ENCODE peak calls at places on chromosomes 12 and 14, in four cellular contexts. One of them, this sample, is unnamed. For H3K4me1 and H3K9me3, the result is how much of the 10 kb centered on the place peaks cover.

GRCh38 chr12:110222433-110222832 is 58.6 kb upstream of the ATP2A2 start:
- DNase-seq in OCI-LY7: no peak
- DNase-seq in pancreas: no peak
- DNase-seq in body of pancreas: no peak
- DNase-seq in this sample: no peak

GRCh38 chr14:78486081-78486480 is 315.9 kb downstream of the NRXN3 start:
- DNase-seq in OCI-LY7: no peak
- DNase-seq in pancreas: no peak
- DNase-seq in body of pancreas: no peak
- DNase-seq in this sample: no peak

GRCh38 chr14:33657478-33657877 is 293.4 kb downstream of the EGLN3 start:
- DNase-seq in OCI-LY7: no peak
- DNase-seq in pancreas: no peak
- DNase-seq in body of pancreas: no peak
- DNase-seq in this sample: no peak

GRCh38 chr12:6332459-6332858 is 9.4 kb downstream of the TNFRSF1A start:
- DNase-seq in OCI-LY7: no peak
- DNase-seq in pancreas: no peak
- DNase-seq in body of pancreas: no peak
- DNase-seq in this sample: no peak

GRCh38 chr12:47725893-47726292 is 603 bp upstream of the ENDOU start:
- DNase-seq in OCI-LY7: peak
- DNase-seq in pancreas: no peak
- DNase-seq in body of pancreas: no peak
- DNase-seq in this sample: no peak

GRCh38 chr12:105100207-105100985 is 7.1 kb upstream of the WASHC4 start:
- DNase-seq in OCI-LY7: no peak
- DNase-seq in pancreas: no peak
- DNase-seq in body of pancreas: no peak
- DNase-seq in this sample: no peak

GRCh38 chr12:117733292-117733805 is 235.4 kb downstream of the KSR2 start:
- DNase-seq in OCI-LY7: no peak
- DNase-seq in pancreas: no peak
- DNase-seq in body of pancreas: no peak
- DNase-seq in this sample: no peak

GRCh38 chr12:124397807-124398577 is 103.1 kb downstream of the RFLNA start:
- DNase-seq in OCI-LY7: no peak
- DNase-seq in pancreas: peak
- DNase-seq in body of pancreas: peak
- DNase-seq in this sample: no peak

GRCh38 chr14:61003571-61003970 is 22.5 kb downstream of the SLC38A6 start:
- DNase-seq in OCI-LY7: no peak
- DNase-seq in pancreas: no peak
- DNase-seq in body of pancreas: no peak
- DNase-seq in this sample: no peak

GRCh38 chr14:66443158-66443695 is 42.9 kb upstream of the CCDC196 start:
- DNase-seq in OCI-LY7: no peak
- DNase-seq in pancreas: no peak
- DNase-seq in body of pancreas: no peak
- DNase-seq in this sample: no peak

GRCh38 chr12:124625867-124626675 is 58.7 kb upstream of the NCOR2 start:
- DNase-seq in OCI-LY7: no peak
- DNase-seq in pancreas: no peak
- DNase-seq in body of pancreas: peak
- DNase-seq in this sample: no peak

GRCh38 chr14:37482428-37482827 is 112.6 kb downstream of the FOXA1 start:
- DNase-seq in OCI-LY7: no peak
- DNase-seq in pancreas: no peak
- DNase-seq in body of pancreas: no peak
- DNase-seq in this sample: no peak

GRCh38 chr12:79187032-79187431 is 322.5 kb downstream of the SYT1 start:
- DNase-seq in OCI-LY7: no peak
- DNase-seq in pancreas: no peak
- DNase-seq in body of pancreas: no peak
- DNase-seq in this sample: no peak

GRCh38 chr12:65100140-65100539 is 21.0 kb downstream of the WIF1 start:
- DNase-seq in OCI-LY7: no peak
- DNase-seq in pancreas: no peak
- DNase-seq in body of pancreas: no peak
- DNase-seq in this sample: no peak

GRCh38 chr12:124110372-124110883 is 137.4 kb downstream of the ZNF664 start:
- DNase-seq in OCI-LY7: no peak
- DNase-seq in pancreas: no peak
- DNase-seq in body of pancreas: no peak
- DNase-seq in this sample: no peak

GRCh38 chr12:122884091-122884826 is 11.7 kb downstream of the VPS37B start:
- DNase-seq in OCI-LY7: no peak
- DNase-seq in pancreas: no peak
- DNase-seq in body of pancreas: no peak
- DNase-seq in this sample: no peak

GRCh38 chr14:23068792-23069412 is 11.6 kb upstream of the CDH24 start:
- DNase-seq in OCI-LY7: peak
- DNase-seq in pancreas: peak
- DNase-seq in body of pancreas: peak
- DNase-seq in this sample: peak

GRCh38 chr14:46054526-46054925 is 597.1 kb downstream of the RPL10L start:
- DNase-seq in OCI-LY7: no peak
- DNase-seq in pancreas: no peak
- DNase-seq in body of pancreas: no peak
- DNase-seq in this sample: no peak

GRCh38 chr12:56778756-56779155 is 15.6 kb downstream of the HSD17B6 start:
- DNase-seq in OCI-LY7: no peak
- DNase-seq in pancreas: no peak
- DNase-seq in body of pancreas: no peak
- DNase-seq in this sample: no peak

GRCh38 chr12:113980537-113981337 is 14.6 kb upstream of the RBM19 start:
- DNase-seq in OCI-LY7: peak
- DNase-seq in pancreas: no peak
- DNase-seq in body of pancreas: peak
- DNase-seq in this sample: peak

DNA sequence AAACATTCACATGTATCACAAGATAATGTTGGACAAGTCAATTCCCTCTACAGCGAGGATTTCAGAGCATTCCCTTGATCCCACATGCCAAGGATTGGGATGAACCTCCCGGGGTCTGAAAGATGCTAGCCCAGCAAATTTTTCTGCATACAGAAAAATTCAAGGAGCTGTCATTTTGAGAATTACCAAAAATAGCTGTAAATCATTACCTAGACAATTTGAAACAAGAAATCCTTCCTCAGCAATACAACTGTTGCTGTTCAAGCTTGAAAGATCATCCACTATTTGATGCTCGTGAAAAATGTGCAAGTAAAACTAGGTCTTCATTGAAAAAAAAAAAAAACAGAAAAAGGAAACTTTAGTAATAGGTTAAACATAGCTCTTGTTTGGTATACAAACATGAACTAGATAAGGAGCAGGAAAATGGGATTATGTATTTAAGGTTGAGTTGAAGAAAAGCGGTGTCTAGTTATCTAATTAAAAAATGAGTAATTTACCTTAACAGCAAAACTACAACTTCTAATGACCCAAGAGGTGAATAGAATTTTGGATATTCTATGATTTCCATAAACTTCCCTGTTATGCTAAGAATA is 73.1 kb downstream of the NTN4 start:
- DNase-seq in OCI-LY7: no peak
- DNase-seq in pancreas: no peak
- DNase-seq in body of pancreas: no peak
- DNase-seq in this sample: no peak
- H3K4me1 ChIP-seq in OCI-LY7: under half
- H3K4me1 ChIP-seq in pancreas: under half
- H3K4me1 ChIP-seq in body of pancreas: half or more
- H3K4me1 ChIP-seq in this sample: under half

GRCh38 chr12:132529156-132529839 is 39.3 kb downstream of the FBRSL1 start:
- DNase-seq in OCI-LY7: no peak
- DNase-seq in pancreas: no peak
- DNase-seq in body of pancreas: no peak
- DNase-seq in this sample: no peak

GRCh38 chr12:132528564-132529106 is 38.7 kb downstream of the FBRSL1 start:
- DNase-seq in OCI-LY7: no peak
- DNase-seq in pancreas: no peak
- DNase-seq in body of pancreas: no peak
- DNase-seq in this sample: no peak

GRCh38 chr12:132530451-132530850 is 40.5 kb downstream of the FBRSL1 start:
- DNase-seq in OCI-LY7: no peak
- DNase-seq in pancreas: no peak
- DNase-seq in body of pancreas: no peak
- DNase-seq in this sample: no peak

GRCh38 chr12:132529899-132530298 is 39.9 kb downstream of the FBRSL1 start:
- DNase-seq in OCI-LY7: no peak
- DNase-seq in pancreas: no peak
- DNase-seq in body of pancreas: no peak
- DNase-seq in this sample: no peak

DNA sequence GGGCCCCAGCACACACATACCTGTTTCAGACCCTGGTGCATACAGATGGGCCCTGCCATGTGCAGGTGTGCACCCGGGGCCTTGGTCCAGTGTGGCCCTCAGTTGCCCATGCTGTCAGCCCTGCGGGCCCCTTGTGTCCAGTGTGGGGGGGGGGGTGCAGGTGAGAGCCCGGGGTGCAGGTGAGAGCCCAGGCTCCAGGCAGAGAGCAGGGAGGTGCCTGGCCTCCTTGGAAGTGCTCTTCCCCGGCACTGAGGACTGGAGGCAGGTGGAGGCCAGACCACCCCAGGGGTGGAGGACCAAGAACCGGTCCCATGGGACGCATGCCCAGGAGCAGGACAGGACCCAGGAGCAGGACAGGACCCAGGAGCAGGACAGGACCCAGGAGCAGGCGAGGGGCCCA is 40.9 kb downstream of the FBRSL1 start:
- DNase-seq in OCI-LY7: no peak
- DNase-seq in pancreas: no peak
- DNase-seq in body of pancreas: no peak
- DNase-seq in this sample: no peak
- H3K9me3 ChIP-seq in OCI-LY7: under half
- H3K9me3 ChIP-seq in pancreas: under half
- H3K9me3 ChIP-seq in body of pancreas: under half
- H3K9me3 ChIP-seq in this sample: under half

DNA sequence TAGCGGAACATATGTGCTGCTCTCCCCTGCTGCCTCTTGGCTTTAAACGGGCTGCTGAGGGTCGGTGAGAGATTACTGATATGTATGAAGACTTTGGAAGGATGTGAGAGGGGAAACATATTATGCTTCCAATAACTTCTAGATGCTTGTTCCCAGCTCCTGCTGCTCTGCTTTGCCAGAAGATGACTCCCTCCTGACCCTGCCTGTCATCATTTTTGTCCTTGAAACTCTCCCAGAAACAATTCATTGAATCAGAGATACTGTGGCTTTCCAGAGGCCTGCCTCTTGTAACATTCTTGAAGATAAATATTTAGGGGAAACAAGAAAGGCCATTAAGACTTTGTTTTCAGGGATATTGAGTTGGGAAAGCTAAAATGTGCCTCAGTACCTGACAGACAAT is 300.1 kb upstream of the STXBP6 start:
- DNase-seq in OCI-LY7: no peak
- DNase-seq in pancreas: no peak
- DNase-seq in body of pancreas: peak
- DNase-seq in this sample: no peak
- H3K4me1 ChIP-seq in OCI-LY7: under half
- H3K4me1 ChIP-seq in pancreas: under half
- H3K4me1 ChIP-seq in body of pancreas: under half
- H3K4me1 ChIP-seq in this sample: under half

DNA sequence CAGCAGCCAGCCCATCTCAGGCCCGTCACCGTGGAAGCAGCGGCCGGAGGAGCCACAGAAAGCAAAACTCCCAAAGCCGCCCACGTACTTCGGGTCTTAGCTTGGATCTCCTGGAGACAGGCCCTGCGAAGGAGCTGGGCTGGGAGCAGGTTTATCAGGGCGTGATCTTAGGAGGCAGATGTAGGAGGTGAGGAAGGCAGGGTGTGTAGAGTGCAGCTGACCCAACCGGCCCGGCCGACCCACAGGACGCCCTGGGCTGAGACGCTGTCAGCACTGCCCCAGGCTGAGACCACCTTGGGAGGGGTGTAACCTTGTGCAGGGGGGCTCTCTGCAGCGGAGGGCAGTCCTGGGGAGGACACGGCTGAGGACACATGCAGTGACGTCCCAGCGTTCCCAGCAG is 30.7 kb upstream of the FBRSL1 start:
- DNase-seq in OCI-LY7: no peak
- DNase-seq in pancreas: peak
- DNase-seq in body of pancreas: no peak
- DNase-seq in this sample: no peak
- H3K9me3 ChIP-seq in OCI-LY7: under half
- H3K9me3 ChIP-seq in pancreas: under half
- H3K9me3 ChIP-seq in body of pancreas: under half
- H3K9me3 ChIP-seq in this sample: under half

DNA sequence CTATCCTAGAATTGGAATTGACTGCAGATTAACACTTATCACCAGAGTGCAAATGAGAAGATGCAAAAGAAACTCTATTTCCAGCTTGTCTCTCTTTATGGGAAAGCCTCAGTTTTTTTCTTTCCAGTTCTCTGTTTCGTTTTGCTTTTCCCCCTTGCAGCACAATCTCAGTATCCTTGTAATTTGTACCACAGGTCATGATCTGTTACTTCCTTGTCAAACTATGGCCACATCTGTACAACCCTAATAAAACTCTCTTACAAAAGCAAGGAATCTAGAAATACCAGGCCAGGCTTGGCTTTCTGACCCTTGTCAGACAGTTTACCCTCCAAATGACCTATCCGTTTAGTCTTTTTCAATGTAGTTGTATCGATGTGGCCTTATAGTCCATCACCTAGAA is 33.9 kb downstream of the MYBPC1 start:
- DNase-seq in OCI-LY7: no peak
- DNase-seq in pancreas: no peak
- DNase-seq in body of pancreas: no peak
- DNase-seq in this sample: no peak
- H3K4me1 ChIP-seq in OCI-LY7: under half
- H3K4me1 ChIP-seq in pancreas: under half
- H3K4me1 ChIP-seq in body of pancreas: under half
- H3K4me1 ChIP-seq in this sample: under half

GRCh38 chr12:133130808-133131128 is 341 bp downstream of the ZNF10 start:
- DNase-seq in OCI-LY7: no peak
- DNase-seq in pancreas: peak
- DNase-seq in body of pancreas: peak
- DNase-seq in this sample: no peak
- H3K9me3 ChIP-seq in OCI-LY7: under half
- H3K9me3 ChIP-seq in pancreas: under half
- H3K9me3 ChIP-seq in body of pancreas: under half
- H3K9me3 ChIP-seq in this sample: under half

DNA sequence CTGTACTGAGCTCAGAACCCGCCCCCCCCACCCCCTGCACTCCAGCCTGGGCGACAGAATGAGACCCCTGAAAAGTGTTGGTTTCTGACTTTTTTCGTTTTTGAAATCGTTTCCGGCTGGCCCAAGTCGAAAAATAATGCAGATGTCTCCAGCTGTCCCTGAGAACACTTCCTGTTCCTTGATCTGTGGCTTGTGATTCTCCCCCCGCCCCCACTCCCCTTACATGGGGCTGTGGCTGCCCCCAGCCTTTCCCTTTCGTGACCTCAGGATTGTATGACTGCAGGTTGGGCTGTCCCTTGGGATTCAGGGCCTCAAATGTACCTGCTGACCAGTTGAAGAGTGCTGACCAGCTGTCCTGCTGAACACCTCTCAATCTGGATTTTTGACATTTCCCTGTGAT is 34.1 kb downstream of the NOC4L start:
- DNase-seq in OCI-LY7: peak
- DNase-seq in pancreas: no peak
- DNase-seq in body of pancreas: no peak
- DNase-seq in this sample: no peak
- H3K4me1 ChIP-seq in OCI-LY7: under half
- H3K4me1 ChIP-seq in pancreas: under half
- H3K4me1 ChIP-seq in body of pancreas: under half
- H3K4me1 ChIP-seq in this sample: under half